ENCODE peak calls at places on chromosomes 11 and 22, in five cellular contexts. One of them, this sample, is unnamed.

GRCh38 chr11:125224391-125225015 is 60.0 kb downstream of the PKNOX2 start:
- DNase-seq in Calu3: no peak
- DNase-seq in SW480: peak; percentile 17
- DNase-seq in stomach: peak; percentile 40
- DNase-seq in astrocyte of the spinal cord: peak; percentile 19
- DNase-seq in this sample: peak; percentile 68

GRCh38 chr11:86492370-86493030 is 117.8 kb downstream of the CCDC81 start:
- DNase-seq in Calu3: no peak
- DNase-seq in SW480: no peak
- DNase-seq in stomach: no peak
- DNase-seq in astrocyte of the spinal cord: no peak
- DNase-seq in this sample: no peak

GRCh38 chr11:69048056-69048717 is 545 bp upstream of the TPCN2 start:
- DNase-seq in Calu3: no peak
- DNase-seq in SW480: no peak
- DNase-seq in stomach: no peak
- DNase-seq in astrocyte of the spinal cord: peak; percentile 9
- DNase-seq in this sample: no peak

GRCh38 chr11:82980292-82980691 is 78.8 kb downstream of the DDIAS start:
- DNase-seq in Calu3: no peak
- DNase-seq in SW480: peak; percentile 43
- DNase-seq in stomach: no peak
- DNase-seq in astrocyte of the spinal cord: peak; percentile 68
- DNase-seq in this sample: no peak

GRCh38 chr11:13205446-13205845 is 72.1 kb upstream of the BMAL1 start:
- DNase-seq in Calu3: no peak
- DNase-seq in SW480: no peak
- DNase-seq in stomach: no peak
- DNase-seq in astrocyte of the spinal cord: no peak
- DNase-seq in this sample: no peak

GRCh38 chr11:13336246-13336873 is 58.8 kb downstream of the BMAL1 start:
- DNase-seq in Calu3: no peak
- DNase-seq in SW480: peak; percentile 76
- DNase-seq in stomach: peak; percentile 54
- DNase-seq in astrocyte of the spinal cord: peak; percentile 39
- DNase-seq in this sample: peak; percentile 34

GRCh38 chr11:110165039-110165438 is 71.8 kb downstream of the ZC3H12C start:
- DNase-seq in Calu3: no peak
- DNase-seq in SW480: no peak
- DNase-seq in stomach: no peak
- DNase-seq in astrocyte of the spinal cord: no peak
- DNase-seq in this sample: no peak

GRCh38 chr22:25081409-25081824 is 118.2 kb upstream of the CRYBB3 start:
- DNase-seq in Calu3: peak; percentile 75
- DNase-seq in SW480: peak; percentile 41
- DNase-seq in stomach: peak; percentile 57
- DNase-seq in astrocyte of the spinal cord: no peak
- DNase-seq in this sample: peak; percentile 58

GRCh38 chr11:130131957-130132850 is 27.4 kb upstream of the ST14 start:
- DNase-seq in Calu3: peak; percentile 48
- DNase-seq in SW480: peak; percentile 67
- DNase-seq in stomach: peak; percentile 41
- DNase-seq in astrocyte of the spinal cord: peak; percentile 73
- DNase-seq in this sample: peak; percentile 39

GRCh38 chr11:72236083-72236697 is 7.8 kb downstream of the PHOX2A start:
- DNase-seq in Calu3: no peak
- DNase-seq in SW480: no peak
- DNase-seq in stomach: no peak
- DNase-seq in astrocyte of the spinal cord: no peak
- DNase-seq in this sample: peak; percentile 8

GRCh38 chr11:126920833-126921232 is 79.7 kb downstream of the KIRREL3 start:
- DNase-seq in Calu3: no peak
- DNase-seq in SW480: no peak
- DNase-seq in stomach: no peak
- DNase-seq in astrocyte of the spinal cord: no peak
- DNase-seq in this sample: no peak

GRCh38 chr11:86891020-86891419 is 64.2 kb downstream of the FZD4 start:
- DNase-seq in Calu3: no peak
- DNase-seq in SW480: no peak
- DNase-seq in stomach: no peak
- DNase-seq in astrocyte of the spinal cord: no peak
- DNase-seq in this sample: no peak

GRCh38 chr22:20237480-20238440 is 30.4 kb downstream of the RTN4R start:
- DNase-seq in Calu3: no peak
- DNase-seq in SW480: no peak
- DNase-seq in stomach: no peak
- DNase-seq in astrocyte of the spinal cord: no peak
- DNase-seq in this sample: no peak

GRCh38 chr11:57290288-57290687 is 34.5 kb downstream of the TNKS1BP1 start:
- DNase-seq in Calu3: no peak
- DNase-seq in SW480: no peak
- DNase-seq in stomach: no peak
- DNase-seq in astrocyte of the spinal cord: peak; percentile 59
- DNase-seq in this sample: no peak

GRCh38 chr11:11977206-11977938 is 31.1 kb downstream of the DKK3 start:
- DNase-seq in Calu3: no peak
- DNase-seq in SW480: peak; percentile 76
- DNase-seq in stomach: peak; percentile 74
- DNase-seq in astrocyte of the spinal cord: peak; percentile 90
- DNase-seq in this sample: peak; percentile 78

GRCh38 chr11:112016088-112016764 is 9.0 kb upstream of the DLAT start:
- DNase-seq in Calu3: no peak
- DNase-seq in SW480: no peak
- DNase-seq in stomach: no peak
- DNase-seq in astrocyte of the spinal cord: peak; percentile 42
- DNase-seq in this sample: no peak

GRCh38 chr11:65204646-65205601 is 23.2 kb downstream of the CAPN1 start:
- DNase-seq in Calu3: peak; percentile 58
- DNase-seq in SW480: no peak
- DNase-seq in stomach: peak; percentile 22
- DNase-seq in astrocyte of the spinal cord: peak; percentile 41
- DNase-seq in this sample: peak; percentile 50

GRCh38 chr22:27475548-27475897 is 326.0 kb downstream of the MN1 start:
- DNase-seq in Calu3: no peak
- DNase-seq in SW480: no peak
- DNase-seq in stomach: no peak
- DNase-seq in astrocyte of the spinal cord: no peak
- DNase-seq in this sample: no peak

GRCh38 chr11:62680825-62681240 is 2.0 kb upstream of the UBXN1 start:
- DNase-seq in Calu3: peak; percentile 64
- DNase-seq in SW480: peak; percentile 75
- DNase-seq in stomach: peak; percentile 47
- DNase-seq in astrocyte of the spinal cord: peak; percentile 75
- DNase-seq in this sample: peak; percentile 78

GRCh38 chr11:7657306-7658025 is 15.8 kb downstream of the CYB5R2 start:
- DNase-seq in Calu3: peak; percentile 64
- DNase-seq in SW480: peak; percentile 63
- DNase-seq in stomach: peak; percentile 49
- DNase-seq in astrocyte of the spinal cord: peak; percentile 25
- DNase-seq in this sample: peak; percentile 85

GRCh38 chr22:40463727-40464126 is 93.3 kb downstream of the SGSM3 start:
- DNase-seq in Calu3: no peak
- DNase-seq in SW480: no peak
- DNase-seq in stomach: no peak
- DNase-seq in astrocyte of the spinal cord: no peak
- DNase-seq in this sample: no peak

GRCh38 chr11:110992481-110992880 is 253.0 kb upstream of the POU2AF2 start:
- DNase-seq in Calu3: no peak
- DNase-seq in SW480: no peak
- DNase-seq in stomach: no peak
- DNase-seq in astrocyte of the spinal cord: no peak
- DNase-seq in this sample: no peak

GRCh38 chr11:76496174-76496573 is 51.4 kb downstream of the EMSY start:
- DNase-seq in Calu3: no peak
- DNase-seq in SW480: no peak
- DNase-seq in stomach: no peak
- DNase-seq in astrocyte of the spinal cord: no peak
- DNase-seq in this sample: no peak

GRCh38 chr11:4480577-4481539 is 1.6 kb upstream of the OR52K1 start:
- DNase-seq in Calu3: no peak
- DNase-seq in SW480: peak; percentile 14
- DNase-seq in stomach: no peak
- DNase-seq in astrocyte of the spinal cord: peak; percentile 22
- DNase-seq in this sample: no peak

GRCh38 chr11:115610908-115611307 is 106.7 kb upstream of the CADM1 start:
- DNase-seq in Calu3: no peak
- DNase-seq in SW480: no peak
- DNase-seq in stomach: no peak
- DNase-seq in astrocyte of the spinal cord: no peak
- DNase-seq in this sample: no peak

GRCh38 chr11:12692238-12693074 is 18.2 kb downstream of the TEAD1 start:
- DNase-seq in Calu3: peak; percentile 72
- DNase-seq in SW480: peak; percentile 88
- DNase-seq in stomach: peak; percentile 93
- DNase-seq in astrocyte of the spinal cord: peak; percentile 97
- DNase-seq in this sample: peak; percentile 94

GRCh38 chr11:60717956-60718355 is 6.6 kb upstream of the MS4A18 start:
- DNase-seq in Calu3: no peak
- DNase-seq in SW480: no peak
- DNase-seq in stomach: no peak
- DNase-seq in astrocyte of the spinal cord: no peak
- DNase-seq in this sample: no peak